ENCODE peak calls at places on chromosomes 2 and 18, in five cellular contexts. F is Peyer's patch, Q is stomach, U is thyroid gland, Y is endothelial cell. Z is an unnamed sample.

GRCh38 chr18:75131455-75132000 is 77.4 kb downstream of the PTGR3 start:
- DNase-seq in Y (no peak), U (no peak), Q (no peak), F (no peak), Z (no peak)

GRCh38 chr18:49020621-49021021 is 69.9 kb upstream of the SMAD7 start:
- DNase-seq in Y (no peak), Q (peak), F (peak), U (no peak), Z (no peak)

GRCh38 chr2:45822272-45822630 is 170.8 kb downstream of the PRKCE start:
- DNase-seq in U (peak), Q (no peak), F (no peak), Y (no peak), Z (peak)

GRCh38 chr18:66344227-66344626 is 259.7 kb downstream of the CDH19 start:
- DNase-seq in F (no peak), Y (no peak), U (peak), Q (no peak), Z (no peak)

GRCh38 chr2:39220136-39220535 is 23.6 kb downstream of the CDKL4 start:
- DNase-seq in U (no peak), F (no peak), Y (no peak), Q (no peak), Z (no peak)

GRCh38 chr2:177338177-177338721 is 54.3 kb upstream of the AGPS start:
- DNase-seq in Q (no peak), Y (no peak), F (no peak), U (no peak), Z (no peak)

GRCh38 chr2:62234755-62235655 is 39.1 kb downstream of the B3GNT2 start:
- DNase-seq in U (no peak), F (no peak), Y (no peak), Q (no peak), Z (no peak)

GRCh38 chr2:144523606-144524131 is 3.8 kb upstream of the ZEB2 start:
- DNase-seq in U (no peak), Y (no peak), Q (no peak), F (no peak), Z (no peak)

GRCh38 chr18:79200546-79201268 is 131.5 kb downstream of the ATP9B start:
- DNase-seq in U (peak), F (peak), Q (no peak), Y (no peak), Z (peak)

GRCh38 chr2:190318931-190319556 is 582 bp downstream of the HIBCH start:
- DNase-seq in U (peak), Q (no peak), Y (no peak), F (no peak), Z (peak)

GRCh38 chr18:7579176-7579922 is 12.2 kb downstream of the PTPRM start:
- DNase-seq in Q (no peak), U (no peak), F (no peak), Y (no peak), Z (no peak)

GRCh38 chr18:75624836-75625235 is 197.3 kb upstream of the SMIM21 start:
- DNase-seq in Y (no peak), F (no peak), U (no peak), Q (no peak), Z (no peak)

GRCh38 chr2:7840651-7841380 is 841.0 kb upstream of the ID2 start:
- DNase-seq in U (no peak), F (no peak), Q (no peak), Y (no peak), Z (no peak)

GRCh38 chr18:24488824-24489493 is 28.5 kb downstream of the HRH4 start:
- DNase-seq in U (no peak), F (no peak), Q (no peak), Y (peak), Z (no peak)

GRCh38 chr18:42131940-42132244 is 176.9 kb downstream of the PIK3C3 start:
- DNase-seq in Q (no peak), Y (no peak), U (no peak), F (no peak), Z (no peak)

GRCh38 chr2:3179208-3179607 is 198.4 kb downstream of the EIPR1 start:
- DNase-seq in Y (peak), U (no peak), F (no peak), Q (no peak), Z (no peak)

GRCh38 chr2:241873081-241873802 is 3.7 kb downstream of the RTP5 start:
- DNase-seq in Q (no peak), Y (no peak), U (no peak), F (no peak), Z (no peak)

GRCh38 chr2:98164256-98164655 is 77.3 kb downstream of the VWA3B start:
- DNase-seq in Q (no peak), Y (no peak), F (no peak), U (no peak), Z (no peak)

GRCh38 chr2:110152943-110153342 is 37.3 kb upstream of the MALL start:
- DNase-seq in Q (no peak), U (no peak), F (no peak), Y (no peak), Z (no peak)

GRCh38 chr2:20650880-20651730 is at the start of gene HS1BP3:
- DNase-seq in F (peak), Y (peak), Q (peak), U (peak), Z (peak)

GRCh38 chr2:231679906-231680283 is 28.4 kb upstream of the PTMA start:
- DNase-seq in U (no peak), F (no peak), Y (no peak), Q (no peak), Z (no peak)

GRCh38 chr18:31102020-31102684 is at the start of gene DSC2:
- DNase-seq in Q (peak), U (peak), F (peak), Y (peak), Z (peak)

GRCh38 chr2:233303252-233303651 is 4.4 kb upstream of the SAG start:
- DNase-seq in Q (no peak), F (no peak), U (no peak), Y (no peak), Z (no peak)

GRCh38 chr18:2997846-2998599 is 14.9 kb downstream of the LPIN2 start:
- DNase-seq in F (no peak), Y (no peak), Q (peak), U (peak), Z (no peak)

GRCh38 chr2:182866461-182867369 is at the start of gene FRZB:
- DNase-seq in F (peak), Y (peak), U (peak), Q (peak), Z (peak)

GRCh38 chr2:28199995-28200394 is 192.7 kb upstream of the FOSL2 start:
- DNase-seq in F (no peak), U (no peak), Y (no peak), Q (no peak), Z (no peak)

GRCh38 chr2:161008311-161008710 is 151.9 kb upstream of the TANK start:
- DNase-seq in U (no peak), Q (no peak), Y (no peak), F (no peak), Z (no peak)

GRCh38 chr2:161005170-161005569 is 155.1 kb upstream of the TANK start:
- DNase-seq in Y (no peak), U (no peak), Q (no peak), F (no peak), Z (no peak)

GRCh38 chr2:161004379-161004778 is 155.8 kb upstream of the TANK start:
- DNase-seq in F (no peak), Q (no peak), Y (no peak), U (no peak), Z (no peak)
- TF ChIP-seq CTCF in F (no peak), Q (no peak), Y (peak), U (peak), Z (no peak)

GRCh38 chr2:133886735-133887675 is 318.7 kb upstream of the NCKAP5 start:
- DNase-seq in Q (peak), U (peak), Y (peak), F (peak), Z (peak)
- TF ChIP-seq CTCF in Q (peak), U (peak), Y (peak), F (peak), Z (peak)

DNA sequence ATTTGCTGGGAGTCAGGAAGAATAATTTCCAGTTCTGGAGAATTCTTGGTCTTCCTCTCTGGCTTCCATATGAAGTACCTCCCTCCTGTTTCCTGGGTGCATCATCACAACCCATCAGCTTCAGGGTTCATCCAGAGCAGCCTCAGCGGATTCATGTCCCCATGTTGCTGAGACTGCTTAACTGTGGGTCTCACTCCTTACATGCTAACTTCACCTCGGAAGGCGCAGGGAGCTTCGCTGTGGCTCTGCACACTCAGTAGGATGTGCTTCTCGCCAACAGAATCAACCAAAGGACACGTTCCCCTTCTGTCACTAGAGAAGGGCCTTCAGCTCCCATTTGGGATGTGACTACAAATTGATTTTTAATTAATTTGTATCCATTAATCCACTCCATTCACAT is 24.2 kb downstream of the FBLN7 start:
- DNase-seq in Q (no peak), Y (no peak), F (no peak), U (no peak), Z (no peak)
- TF ChIP-seq CTCF in Q (no peak), Y (no peak), F (no peak), U (no peak), Z (no peak)

GRCh38 chr2:173874003-173874898 is 90.9 kb downstream of the SP3 start:
- DNase-seq in U (no peak), F (no peak), Q (no peak), Y (no peak), Z (no peak)

GRCh38 chr2:173869830-173870229 is 95.3 kb downstream of the SP3 start:
- DNase-seq in Y (no peak), F (no peak), U (no peak), Q (no peak), Z (no peak)

GRCh38 chr2:173872714-173873113 is 92.5 kb downstream of the SP3 start:
- DNase-seq in F (no peak), U (peak), Y (no peak), Q (peak), Z (no peak)

GRCh38 chr2:173876833-173877413 is 88.2 kb downstream of the SP3 start:
- DNase-seq in F (no peak), U (no peak), Q (no peak), Y (no peak), Z (no peak)

GRCh38 chr2:173874899-173875247 is 90.3 kb downstream of the SP3 start:
- DNase-seq in Y (no peak), U (peak), F (no peak), Q (no peak), Z (no peak)
- TF ChIP-seq CTCF in Y (no peak), U (no peak), F (no peak), Q (no peak), Z (no peak)

GRCh38 chr2:206211657-206212255 is 52.1 kb downstream of the EEF1B2 start:
- DNase-seq in U (no peak), Y (no peak), F (no peak), Q (no peak), Z (no peak)

GRCh38 chr2:206208900-206209299 is 49.2 kb downstream of the EEF1B2 start:
- DNase-seq in U (no peak), F (no peak), Q (no peak), Y (no peak), Z (no peak)

GRCh38 chr2:206217162-206217561 is 57.3 kb upstream of the ZDBF2 start:
- DNase-seq in F (no peak), U (no peak), Y (no peak), Q (no peak), Z (no peak)

GRCh38 chr2:206213514-206213845 is 53.8 kb downstream of the EEF1B2 start:
- DNase-seq in Q (no peak), U (no peak), Y (no peak), F (no peak), Z (no peak)

GRCh38 chr2:206212673-206213513 is 53.2 kb downstream of the EEF1B2 start:
- DNase-seq in Q (no peak), U (no peak), F (no peak), Y (no peak), Z (no peak)
- TF ChIP-seq CTCF in Q (no peak), U (no peak), F (no peak), Y (peak), Z (no peak)

GRCh38 chr2:68336192-68336591 is 16.4 kb upstream of the CNRIP1 start:
- DNase-seq in U (no peak), Y (no peak), F (no peak), Q (no peak), Z (no peak)
- TF ChIP-seq CTCF in U (no peak), Y (no peak), F (no peak), Q (no peak), Z (no peak)

DNA sequence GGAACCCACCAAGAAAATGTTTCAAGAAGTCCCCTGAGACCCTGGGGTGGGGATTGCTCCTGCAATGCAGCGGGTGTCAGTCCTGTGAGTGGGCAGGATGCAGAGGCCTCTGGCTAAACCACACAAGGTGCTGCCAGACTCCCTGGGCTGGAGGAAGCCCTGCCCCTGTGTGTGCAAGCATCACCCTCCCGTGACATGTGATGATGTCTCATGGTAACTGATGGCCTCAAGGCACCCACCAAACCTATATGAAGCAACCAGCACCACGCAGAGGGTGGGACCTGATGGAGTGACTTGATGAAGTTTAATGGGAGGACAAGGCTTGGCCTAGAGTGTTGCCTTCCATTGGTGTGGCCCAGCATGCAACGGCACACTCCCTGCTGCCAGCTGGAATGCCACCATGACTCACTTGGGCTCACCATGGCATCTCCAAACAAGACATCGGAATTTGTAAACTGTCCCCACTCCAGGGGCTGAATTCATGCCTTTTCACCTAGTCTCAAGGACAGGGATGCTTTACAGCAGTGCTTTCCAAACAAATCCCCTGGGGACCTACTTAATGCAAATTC is 8.7 kb upstream of the SLC14A1 start:
- DNase-seq in U (no peak), F (no peak), Y (no peak), Q (no peak), Z (no peak)
- TF ChIP-seq CTCF in U (no peak), F (no peak), Y (no peak), Q (no peak), Z (no peak)

DNA sequence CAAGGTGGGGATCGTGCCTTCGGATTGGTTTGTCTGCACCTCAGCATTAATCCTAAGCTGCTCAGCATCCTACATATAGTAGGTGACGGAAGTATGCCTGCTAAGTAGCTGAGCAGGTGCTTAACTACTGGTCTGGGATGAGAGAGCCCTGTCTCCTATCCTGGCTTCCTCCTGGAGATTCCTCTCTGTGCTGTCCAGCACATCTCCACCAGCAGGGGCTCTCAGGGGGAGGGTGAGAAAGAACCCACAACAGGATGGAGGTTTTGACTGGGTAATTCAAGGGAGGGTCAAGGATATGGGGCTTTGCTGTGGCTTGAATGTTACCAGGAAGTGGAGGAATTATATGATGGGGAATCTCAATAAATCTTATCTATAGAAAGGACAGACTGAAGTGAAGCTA is 45.4 kb upstream of the KIF5C start:
- DNase-seq in U (no peak), Q (no peak), Y (no peak), F (no peak), Z (no peak)
- TF ChIP-seq CTCF in U (no peak), Q (no peak), Y (no peak), F (no peak), Z (no peak)